ENCODE peak calls at places on chromosomes 5 and 9, in five cellular contexts. One of them, this sample, is unnamed.
A peak's percentile ranks its signal among the peaks of the same experiment; 100 is the strongest.

GRCh38 chr5:36059571-36060515 is 6.8 kb downstream of the UGT3A2 start:
- DNase-seq in cardiac muscle cell: no peak
- DNase-seq in GM23338: no peak
- DNase-seq in activated T-cell treated with anti-CD3 and anti-CD28 coated beads, Interleukin-2, amount 50 U/mL, for 24 hours: no peak
- DNase-seq in stimulated activated CD8-positive, alpha-beta memory T cell treated with anti-CD3 and anti-CD28 coated beads, Interleukin-15, amount 100 ng/mL, for 1 hour: no peak
- DNase-seq in this sample: no peak

GRCh38 chr9:110049699-110050450 is 158.1 kb downstream of the C9orf152 start:
- DNase-seq in cardiac muscle cell: no peak
- DNase-seq in GM23338: peak; percentile 69
- DNase-seq in activated T-cell treated with anti-CD3 and anti-CD28 coated beads, Interleukin-2, amount 50 U/mL, for 24 hours: peak; percentile 51
- DNase-seq in stimulated activated CD8-positive, alpha-beta memory T cell treated with anti-CD3 and anti-CD28 coated beads, Interleukin-15, amount 100 ng/mL, for 1 hour: no peak
- DNase-seq in this sample: peak; percentile 20

GRCh38 chr5:107893642-107894041 is 222.9 kb upstream of the EFNA5 start:
- DNase-seq in cardiac muscle cell: peak; percentile 82
- DNase-seq in GM23338: no peak
- DNase-seq in activated T-cell treated with anti-CD3 and anti-CD28 coated beads, Interleukin-2, amount 50 U/mL, for 24 hours: no peak
- DNase-seq in stimulated activated CD8-positive, alpha-beta memory T cell treated with anti-CD3 and anti-CD28 coated beads, Interleukin-15, amount 100 ng/mL, for 1 hour: no peak
- DNase-seq in this sample: no peak

GRCh38 chr9:96293481-96293880 is 8.5 kb downstream of the HSD17B3 start:
- DNase-seq in cardiac muscle cell: peak; percentile 45
- DNase-seq in GM23338: peak; percentile 18
- DNase-seq in activated T-cell treated with anti-CD3 and anti-CD28 coated beads, Interleukin-2, amount 50 U/mL, for 24 hours: no peak
- DNase-seq in stimulated activated CD8-positive, alpha-beta memory T cell treated with anti-CD3 and anti-CD28 coated beads, Interleukin-15, amount 100 ng/mL, for 1 hour: no peak
- DNase-seq in this sample: no peak

GRCh38 chr9:93123561-93124283 is 10.3 kb downstream of the NINJ1 start:
- DNase-seq in cardiac muscle cell: no peak
- DNase-seq in GM23338: no peak
- DNase-seq in activated T-cell treated with anti-CD3 and anti-CD28 coated beads, Interleukin-2, amount 50 U/mL, for 24 hours: no peak
- DNase-seq in stimulated activated CD8-positive, alpha-beta memory T cell treated with anti-CD3 and anti-CD28 coated beads, Interleukin-15, amount 100 ng/mL, for 1 hour: no peak
- DNase-seq in this sample: no peak

GRCh38 chr9:126631254-126631653 is 17.5 kb downstream of the LMX1B start:
- DNase-seq in cardiac muscle cell: peak; percentile 17
- DNase-seq in GM23338: peak; percentile 69
- DNase-seq in activated T-cell treated with anti-CD3 and anti-CD28 coated beads, Interleukin-2, amount 50 U/mL, for 24 hours: no peak
- DNase-seq in stimulated activated CD8-positive, alpha-beta memory T cell treated with anti-CD3 and anti-CD28 coated beads, Interleukin-15, amount 100 ng/mL, for 1 hour: no peak
- DNase-seq in this sample: no peak

GRCh38 chr5:36414869-36415282 is 113.2 kb upstream of the RANBP3L start:
- DNase-seq in cardiac muscle cell: peak; percentile 75
- DNase-seq in GM23338: peak; percentile 69
- DNase-seq in activated T-cell treated with anti-CD3 and anti-CD28 coated beads, Interleukin-2, amount 50 U/mL, for 24 hours: no peak
- DNase-seq in stimulated activated CD8-positive, alpha-beta memory T cell treated with anti-CD3 and anti-CD28 coated beads, Interleukin-15, amount 100 ng/mL, for 1 hour: no peak
- DNase-seq in this sample: no peak

GRCh38 chr5:95241-95980 is 3.4 kb downstream of the PLEKHG4B start:
- DNase-seq in cardiac muscle cell: no peak
- DNase-seq in GM23338: no peak
- DNase-seq in activated T-cell treated with anti-CD3 and anti-CD28 coated beads, Interleukin-2, amount 50 U/mL, for 24 hours: no peak
- DNase-seq in stimulated activated CD8-positive, alpha-beta memory T cell treated with anti-CD3 and anti-CD28 coated beads, Interleukin-15, amount 100 ng/mL, for 1 hour: no peak
- DNase-seq in this sample: no peak

GRCh38 chr5:43602818-43603534 is at the start of gene NNT:
- DNase-seq in cardiac muscle cell: peak; percentile 51
- DNase-seq in GM23338: peak; percentile 83
- DNase-seq in activated T-cell treated with anti-CD3 and anti-CD28 coated beads, Interleukin-2, amount 50 U/mL, for 24 hours: peak; percentile 84
- DNase-seq in stimulated activated CD8-positive, alpha-beta memory T cell treated with anti-CD3 and anti-CD28 coated beads, Interleukin-15, amount 100 ng/mL, for 1 hour: peak; percentile 43
- DNase-seq in this sample: peak; percentile 76

GRCh38 chr9:128550770-128551651 is 1.4 kb upstream of the SPTAN1 start:
- DNase-seq in cardiac muscle cell: peak; percentile 67
- DNase-seq in GM23338: peak; percentile 49
- DNase-seq in activated T-cell treated with anti-CD3 and anti-CD28 coated beads, Interleukin-2, amount 50 U/mL, for 24 hours: no peak
- DNase-seq in stimulated activated CD8-positive, alpha-beta memory T cell treated with anti-CD3 and anti-CD28 coated beads, Interleukin-15, amount 100 ng/mL, for 1 hour: no peak
- DNase-seq in this sample: no peak

GRCh38 chr9:126945682-126946081 is 31.1 kb downstream of the RALGPS1 start:
- DNase-seq in cardiac muscle cell: peak; percentile 50
- DNase-seq in GM23338: no peak
- DNase-seq in activated T-cell treated with anti-CD3 and anti-CD28 coated beads, Interleukin-2, amount 50 U/mL, for 24 hours: no peak
- DNase-seq in stimulated activated CD8-positive, alpha-beta memory T cell treated with anti-CD3 and anti-CD28 coated beads, Interleukin-15, amount 100 ng/mL, for 1 hour: no peak
- DNase-seq in this sample: no peak

GRCh38 chr5:83029912-83030311 is 47.3 kb downstream of the TMEM167A start:
- DNase-seq in cardiac muscle cell: peak; percentile 40
- DNase-seq in GM23338: no peak
- DNase-seq in activated T-cell treated with anti-CD3 and anti-CD28 coated beads, Interleukin-2, amount 50 U/mL, for 24 hours: no peak
- DNase-seq in stimulated activated CD8-positive, alpha-beta memory T cell treated with anti-CD3 and anti-CD28 coated beads, Interleukin-15, amount 100 ng/mL, for 1 hour: no peak
- DNase-seq in this sample: no peak

GRCh38 chr5:154288145-154288544 is 97.6 kb downstream of the GALNT10 start:
- DNase-seq in cardiac muscle cell: peak; percentile 77
- DNase-seq in GM23338: peak; percentile 17
- DNase-seq in activated T-cell treated with anti-CD3 and anti-CD28 coated beads, Interleukin-2, amount 50 U/mL, for 24 hours: no peak
- DNase-seq in stimulated activated CD8-positive, alpha-beta memory T cell treated with anti-CD3 and anti-CD28 coated beads, Interleukin-15, amount 100 ng/mL, for 1 hour: no peak
- DNase-seq in this sample: no peak

GRCh38 chr9:121455527-121456239 is 44.0 kb downstream of the GGTA1 start:
- DNase-seq in cardiac muscle cell: no peak
- DNase-seq in GM23338: no peak
- DNase-seq in activated T-cell treated with anti-CD3 and anti-CD28 coated beads, Interleukin-2, amount 50 U/mL, for 24 hours: no peak
- DNase-seq in stimulated activated CD8-positive, alpha-beta memory T cell treated with anti-CD3 and anti-CD28 coated beads, Interleukin-15, amount 100 ng/mL, for 1 hour: peak; percentile 1
- DNase-seq in this sample: peak; percentile 24

GRCh38 chr5:6827815-6828214 is 114.6 kb downstream of the TENT4A start:
- DNase-seq in cardiac muscle cell: no peak
- DNase-seq in GM23338: no peak
- DNase-seq in activated T-cell treated with anti-CD3 and anti-CD28 coated beads, Interleukin-2, amount 50 U/mL, for 24 hours: no peak
- DNase-seq in stimulated activated CD8-positive, alpha-beta memory T cell treated with anti-CD3 and anti-CD28 coated beads, Interleukin-15, amount 100 ng/mL, for 1 hour: no peak
- DNase-seq in this sample: peak; percentile 46